ENCODE peak calls at places on chromosome 3, in nine cellular contexts. B is frontal cortex; T is M059J; J is NCI-H1105; L is activated CD8-positive, alpha-beta T cell treated with anti-CD3 and anti-CD28 coated beads for 36 hours; U is stimulated activated CD4-positive, alpha-beta T cell treated with anti-CD3 and anti-CD28 coated beads, Interleukin-15, amount 100 ng/mL, for 48 hours; A is glutamatergic neuron; Q is Right ventricle myocardium superior; I is amniotic epithelial cell. C is an unnamed sample.

GRCh38 chr3:66432041-66432766 is 68.6 kb downstream of the LRIG1 start:
- DNase-seq in L (no peak), J (no peak), Q (no peak), U (no peak), B (no peak), T (no peak), A (no peak), I (no peak), C (no peak)

GRCh38 chr3:124800511-124801374 is 70.5 kb downstream of the UMPS start:
- DNase-seq in B (no peak), Q (peak; percentile 78), J (peak; percentile 34), I (peak; percentile 78), A (no peak), U (no peak), L (no peak), T (no peak), C (no peak)

GRCh38 chr3:179324270-179324754 is 1.5 kb downstream of the ZNF639 start:
- DNase-seq in T (peak; percentile 42), Q (no peak), J (no peak), B (peak; percentile 17), I (peak; percentile 47), A (no peak), L (no peak), U (no peak), C (no peak)

GRCh38 chr3:186133980-186134379 is 25.1 kb upstream of the ETV5 start:
- DNase-seq in U (no peak), L (no peak), J (no peak), Q (no peak), T (no peak), I (no peak), A (no peak), B (no peak), C (no peak)

GRCh38 chr3:58288011-58288728 is 17.9 kb upstream of the RPP14 start:
- DNase-seq in T (no peak), B (no peak), L (no peak), U (no peak), Q (no peak), A (no peak), I (no peak), J (no peak), C (no peak)

GRCh38 chr3:165622356-165622755 is 214.9 kb downstream of the BCHE start:
- DNase-seq in A (no peak), B (no peak), I (no peak), L (no peak), Q (no peak), T (no peak), J (no peak), U (no peak), C (no peak)

GRCh38 chr3:164458986-164459385 is 619.3 kb downstream of the SI start:
- DNase-seq in T (peak; percentile 71), B (no peak), Q (no peak), U (no peak), L (no peak), I (peak; percentile 96), J (no peak), A (no peak), C (no peak)

GRCh38 chr3:194748229-194748628 is 62.5 kb downstream of the FAM43A start:
- DNase-seq in A (no peak), U (no peak), T (no peak), Q (no peak), J (no peak), B (no peak), I (no peak), L (no peak), C (no peak)

GRCh38 chr3:45528429-45528828 is 66.1 kb upstream of the LIMD1 start:
- DNase-seq in A (no peak), J (no peak), U (no peak), I (peak; percentile 30), L (peak; percentile 50), T (peak; percentile 27), Q (no peak), B (no peak), C (no peak)

GRCh38 chr3:40782086-40782721 is 257.4 kb downstream of the ZNF621 start:
- DNase-seq in B (no peak), U (no peak), A (no peak), I (peak; percentile 12), T (no peak), J (no peak), Q (no peak), L (peak; percentile 6), C (no peak)

GRCh38 chr3:118117061-118117460 is 917.6 kb downstream of the IGSF11 start:
- DNase-seq in U (no peak), A (no peak), B (no peak), L (no peak), Q (no peak), J (no peak), T (no peak), I (no peak), C (no peak)

GRCh38 chr3:15458212-15458780 is 30.9 kb downstream of the EAF1 start:
- DNase-seq in L (no peak), B (no peak), J (no peak), I (no peak), A (no peak), Q (no peak), U (no peak), T (no peak), C (no peak)

GRCh38 chr3:67241084-67241483 is 243.0 kb downstream of the KBTBD8 start:
- DNase-seq in A (no peak), J (no peak), Q (no peak), L (no peak), U (no peak), I (no peak), B (no peak), T (no peak), C (no peak)

GRCh38 chr3:58353722-58354553 is 21.2 kb downstream of the PXK start:
- DNase-seq in Q (no peak), I (peak; percentile 79), J (no peak), B (no peak), A (no peak), T (peak; percentile 9), U (no peak), L (peak; percentile 58), C (no peak)